ENCODE peak calls at places on chromosomes 6 and 20, in four cellular contexts. W, A, Q and M are unnamed samples.

GRCh38 chr20:22511943-22512910 is 72.1 kb downstream of the FOXA2 start:
- DNase-seq in W (no peak), Q (no peak), A (no peak), M (peak)

GRCh38 chr6:144912474-144912873 is 627.3 kb downstream of the UTRN start:
- DNase-seq in A (no peak), W (no peak), Q (peak), M (no peak)

GRCh38 chr20:4056880-4057279 is 41.5 kb upstream of the RNF24 start:
- DNase-seq in W (no peak), A (no peak), Q (no peak), M (peak)

GRCh38 chr6:2460216-2460734 is 214.9 kb upstream of the GMDS start:
- DNase-seq in Q (no peak), W (no peak), A (no peak), M (no peak)

GRCh38 chr6:125577263-125577662 is 172.2 kb upstream of the HEY2 start:
- DNase-seq in A (no peak), W (no peak), Q (no peak), M (no peak)

GRCh38 chr6:11969092-11969491 is 43.0 kb upstream of the HIVEP1 start:
- DNase-seq in Q (peak), A (no peak), W (no peak), M (no peak)

GRCh38 chr6:3899061-3899460 is 49.9 kb downstream of the FAM50B start:
- DNase-seq in Q (peak), A (no peak), W (no peak), M (no peak)

GRCh38 chr20:44154521-44155001 is 32.4 kb downstream of the JPH2 start:
- DNase-seq in W (no peak), Q (peak), A (peak), M (no peak)

GRCh38 chr6:3433005-3433404 is 23.8 kb downstream of the SLC22A23 start:
- DNase-seq in Q (no peak), W (no peak), A (peak), M (no peak)

GRCh38 chr6:113564401-113565161 is 292.6 kb upstream of the MARCKS start:
- DNase-seq in A (peak), W (no peak), Q (peak), M (peak)

GRCh38 chr6:156866181-156866862 is 89.1 kb downstream of the ARID1B start:
- DNase-seq in W (peak), A (peak), Q (no peak), M (no peak)

GRCh38 chr6:158040051-158040803 is 58.6 kb downstream of the SYNJ2 start:
- DNase-seq in Q (peak), A (peak), W (peak), M (no peak)

GRCh38 chr6:41427642-41428401 is 92.4 kb downstream of the NCR2 start:
- DNase-seq in W (no peak), Q (no peak), A (peak), M (peak)

GRCh38 chr20:5550738-5551529 is 199.3 kb upstream of the SHLD1 start:
- DNase-seq in Q (no peak), W (no peak), A (no peak), M (no peak)

GRCh38 chr6:160960839-160961238 is 30.7 kb upstream of the MAP3K4 start:
- DNase-seq in W (no peak), Q (no peak), A (no peak), M (no peak)

GRCh38 chr6:108988291-108988690 is 106.4 kb downstream of the SESN1 start:
- DNase-seq in A (no peak), Q (no peak), W (no peak), M (no peak)

GRCh38 chr20:40682104-40683045 is 6.7 kb downstream of the MAFB start:
- DNase-seq in Q (peak), W (no peak), A (no peak), M (peak)

GRCh38 chr20:63092660-63093215 is 86.0 kb upstream of the BHLHE23 start:
- DNase-seq in A (peak), W (no peak), Q (no peak), M (peak)

GRCh38 chr20:4217349-4217761 is 202.0 kb upstream of the RNF24 start:
- DNase-seq in A (no peak), W (peak), Q (peak), M (peak)

GRCh38 chr6:17714879-17715860 is 8.4 kb upstream of the NUP153 start:
- DNase-seq in A (no peak), W (peak), Q (peak), M (no peak)

GRCh38 chr20:33945391-33946079 is 48.2 kb upstream of the RALY start:
- DNase-seq in Q (peak), W (no peak), A (no peak), M (no peak)

GRCh38 chr6:149934249-149935156 is 7.3 kb upstream of the ULBP2 start:
- DNase-seq in W (peak), Q (peak), A (no peak), M (peak)

GRCh38 chr6:76416821-76417605 is 344.6 kb upstream of the IMPG1 start:
- DNase-seq in W (no peak), A (no peak), Q (no peak), M (no peak)

GRCh38 chr6:132085731-132086130 is 134.6 kb upstream of the CCN2 start:
- DNase-seq in A (no peak), W (no peak), Q (no peak), M (no peak)

GRCh38 chr6:138307816-138308727 is 69.6 kb upstream of the SMIM28 start:
- DNase-seq in W (no peak), A (peak), Q (peak), M (no peak)

GRCh38 chr20:63243604-63244247 is 8.0 kb downstream of the BIRC7 start:
- DNase-seq in A (no peak), Q (no peak), W (no peak), M (peak)

GRCh38 chr6:83474309-83474708 is 38.0 kb upstream of the PRSS35 start:
- DNase-seq in A (no peak), Q (peak), W (no peak), M (no peak)

GRCh38 chr20:32806356-32806755 is 13.4 kb upstream of the MAPRE1 start:
- DNase-seq in Q (no peak), W (no peak), A (no peak), M (no peak)

GRCh38 chr6:34029489-34030280 is 116.2 kb downstream of the GRM4 start:
- DNase-seq in W (no peak), A (no peak), Q (no peak), M (no peak)

GRCh38 chr6:42783177-42783875 is 1.5 kb downstream of the BICRAL start:
- DNase-seq in A (peak), Q (peak), W (peak), M (peak)

GRCh38 chr20:24565952-24566351 is 96.5 kb downstream of the SYNDIG1 start:
- DNase-seq in Q (no peak), W (no peak), A (no peak), M (no peak)

GRCh38 chr20:31738729-31739549 is at the start of gene TPX2:
- DNase-seq in W (peak), A (peak), Q (peak), M (peak)
- TF ChIP-seq CTCF in W (no peak), A (no peak), Q (peak), M (peak)

GRCh38 chr6:88177961-88178464 is 11.9 kb upstream of the CNR1 start:
- DNase-seq in Q (peak), W (no peak), A (no peak), M (no peak)

GRCh38 chr6:88174906-88175305 is 8.8 kb upstream of the CNR1 start:
- DNase-seq in W (no peak), Q (no peak), A (no peak), M (no peak)

GRCh38 chr6:88184921-88185320 is 18.8 kb upstream of the CNR1 start:
- DNase-seq in Q (no peak), A (no peak), W (no peak), M (no peak)

GRCh38 chr6:88183503-88183902 is 17.4 kb upstream of the CNR1 start:
- DNase-seq in W (no peak), Q (no peak), A (no peak), M (no peak)

DNA sequence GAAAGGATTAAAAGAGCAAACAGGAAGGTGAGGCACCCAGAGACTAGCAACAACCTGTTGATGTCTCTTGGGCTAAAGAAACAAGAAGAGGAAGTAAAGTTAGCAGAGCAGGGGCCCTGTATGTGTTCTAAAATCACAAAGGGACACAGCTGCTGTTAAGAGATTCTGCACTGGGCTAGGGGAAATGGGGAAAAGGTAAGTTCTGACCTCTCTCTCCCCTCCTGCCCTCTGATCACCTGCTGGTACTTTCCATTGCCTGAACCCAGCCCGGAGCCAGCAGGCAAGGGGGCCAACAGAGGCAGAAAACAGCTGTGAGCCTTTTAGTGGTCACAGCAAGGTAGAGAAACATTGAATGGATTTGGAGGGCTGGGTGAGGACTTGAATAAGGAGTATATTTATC is 13.5 kb upstream of the CNR1 start:
- DNase-seq in W (no peak), A (no peak), Q (no peak), M (no peak)
- TF ChIP-seq CTCF in W (no peak), A (no peak), Q (no peak), M (no peak)

GRCh38 chr6:52839124-52840055 is 1.2 kb downstream of the GSTA5 start:
- DNase-seq in A (no peak), Q (peak), W (peak), M (peak)
- TF ChIP-seq CTCF in A (no peak), Q (peak), W (peak), M (peak)

DNA sequence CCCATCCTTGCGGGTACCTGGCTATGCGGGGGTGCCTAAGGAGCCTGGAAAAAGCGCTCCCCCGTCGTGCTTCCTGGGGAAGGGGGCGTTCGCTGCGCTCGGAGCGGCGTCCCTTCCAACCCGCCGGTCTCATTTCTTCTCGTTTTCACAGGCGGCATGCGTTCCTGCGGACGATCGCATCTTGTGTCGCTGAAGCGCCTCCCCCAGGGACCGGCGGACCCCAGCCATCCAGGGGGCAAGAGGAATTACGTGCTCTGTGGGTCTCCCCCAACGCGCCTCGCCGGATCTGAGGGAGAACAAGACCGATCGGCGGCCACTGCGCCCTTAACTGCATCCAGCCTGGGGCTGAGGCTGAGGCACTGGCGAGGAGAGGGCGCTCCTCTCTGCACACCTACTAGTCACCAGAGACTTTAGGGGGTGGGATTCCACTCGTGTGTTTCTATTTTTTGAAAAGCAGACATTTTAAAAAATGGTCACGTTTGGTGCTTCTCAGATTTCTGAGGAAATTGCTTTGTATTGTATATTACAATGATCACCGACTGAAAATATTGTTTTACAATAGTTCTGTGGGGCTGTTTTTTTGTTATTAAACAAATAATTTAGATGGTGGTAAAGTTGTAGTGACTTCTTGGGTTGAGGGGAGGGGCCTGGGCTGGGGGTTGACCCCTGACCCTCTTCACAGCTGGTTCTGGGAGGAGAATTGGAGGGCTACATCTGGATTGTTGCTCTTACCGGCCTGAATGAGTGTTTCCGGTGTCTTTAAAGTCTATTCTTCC is 1.0 kb downstream of the ID1 start:
- DNase-seq in Q (no peak), A (peak), W (no peak), M (peak)
- TF ChIP-seq CTCF in Q (peak), A (no peak), W (peak), M (no peak)